ENCODE peak calls at places on chromosomes 6 and 20, in four cellular contexts. One of them, this sample, is unnamed.

GRCh38 chr20:62475027-62475818 is 572 bp downstream of the GATA5 start:
- DNase-seq in heart right ventricle: no peak
- DNase-seq in HFFc6: no peak
- DNase-seq in progenitor cell of endocrine pancreas: no peak
- DNase-seq in this sample: no peak

GRCh38 chr6:150573041-150573681 is 26.5 kb upstream of the PLEKHG1 start:
- DNase-seq in heart right ventricle: no peak
- DNase-seq in HFFc6: no peak
- DNase-seq in progenitor cell of endocrine pancreas: no peak
- DNase-seq in this sample: no peak

GRCh38 chr6:69105288-69105687 is 470.2 kb downstream of the ADGRB3 start:
- DNase-seq in heart right ventricle: no peak
- DNase-seq in HFFc6: no peak
- DNase-seq in progenitor cell of endocrine pancreas: no peak
- DNase-seq in this sample: no peak

GRCh38 chr6:24743265-24743943 is 24.4 kb upstream of the C6orf62 start:
- DNase-seq in heart right ventricle: no peak
- DNase-seq in HFFc6: peak
- DNase-seq in progenitor cell of endocrine pancreas: no peak
- DNase-seq in this sample: no peak

GRCh38 chr6:14401181-14401745 is 283.7 kb downstream of the CD83 start:
- DNase-seq in heart right ventricle: no peak
- DNase-seq in HFFc6: no peak
- DNase-seq in progenitor cell of endocrine pancreas: no peak
- DNase-seq in this sample: no peak

GRCh38 chr20:5078399-5078958 is 41.3 kb downstream of the PCNA start:
- DNase-seq in heart right ventricle: peak
- DNase-seq in HFFc6: no peak
- DNase-seq in progenitor cell of endocrine pancreas: no peak
- DNase-seq in this sample: peak

GRCh38 chr6:158213925-158214674 is 46.0 kb downstream of the GTF2H5 start:
- DNase-seq in heart right ventricle: peak
- DNase-seq in HFFc6: peak
- DNase-seq in progenitor cell of endocrine pancreas: peak
- DNase-seq in this sample: peak

GRCh38 chr6:90195094-90195793 is 101.4 kb downstream of the BACH2 start:
- DNase-seq in heart right ventricle: no peak
- DNase-seq in HFFc6: no peak
- DNase-seq in progenitor cell of endocrine pancreas: no peak
- DNase-seq in this sample: no peak

GRCh38 chr20:21006611-21007010 is 99.5 kb downstream of the LINC00237 start:
- DNase-seq in heart right ventricle: no peak
- DNase-seq in HFFc6: no peak
- DNase-seq in progenitor cell of endocrine pancreas: no peak
- DNase-seq in this sample: no peak

GRCh38 chr20:54633903-54634302 is 158.5 kb downstream of the DOK5 start:
- DNase-seq in heart right ventricle: no peak
- DNase-seq in HFFc6: no peak
- DNase-seq in progenitor cell of endocrine pancreas: no peak
- DNase-seq in this sample: no peak

GRCh38 chr6:87921034-87921433 is 126.6 kb upstream of the SPACA1 start:
- DNase-seq in heart right ventricle: no peak
- DNase-seq in HFFc6: no peak
- DNase-seq in progenitor cell of endocrine pancreas: no peak
- DNase-seq in this sample: no peak

GRCh38 chr6:84728602-84729001 is 35.8 kb downstream of the TBX18 start:
- DNase-seq in heart right ventricle: no peak
- DNase-seq in HFFc6: peak
- DNase-seq in progenitor cell of endocrine pancreas: no peak
- DNase-seq in this sample: no peak

GRCh38 chr6:108448481-108448880 is 112.2 kb upstream of the FOXO3 start:
- DNase-seq in heart right ventricle: no peak
- DNase-seq in HFFc6: no peak
- DNase-seq in progenitor cell of endocrine pancreas: no peak
- DNase-seq in this sample: no peak

GRCh38 chr6:137389150-137389664 is 105.0 kb downstream of the OLIG3 start:
- DNase-seq in heart right ventricle: no peak
- DNase-seq in HFFc6: no peak
- DNase-seq in progenitor cell of endocrine pancreas: no peak
- DNase-seq in this sample: no peak

GRCh38 chr6:30156262-30156599 is 4.8 kb downstream of the TRIM10 start:
- DNase-seq in heart right ventricle: no peak
- DNase-seq in HFFc6: no peak
- DNase-seq in progenitor cell of endocrine pancreas: no peak
- DNase-seq in this sample: no peak

GRCh38 chr20:62364911-62365736 is 2.0 kb downstream of the LAMA5 start:
- DNase-seq in heart right ventricle: peak
- DNase-seq in HFFc6: no peak
- DNase-seq in progenitor cell of endocrine pancreas: no peak
- DNase-seq in this sample: no peak

GRCh38 chr20:31485450-31486339 is 10.6 kb downstream of the REM1 start:
- DNase-seq in heart right ventricle: peak
- DNase-seq in HFFc6: no peak
- DNase-seq in progenitor cell of endocrine pancreas: no peak
- DNase-seq in this sample: peak

GRCh38 chr6:72031471-72031870 is 145.1 kb downstream of the RIMS1 start:
- DNase-seq in heart right ventricle: no peak
- DNase-seq in HFFc6: peak
- DNase-seq in progenitor cell of endocrine pancreas: no peak
- DNase-seq in this sample: no peak

GRCh38 chr20:8291200-8291599 is 159.1 kb downstream of the PLCB1 start:
- DNase-seq in heart right ventricle: no peak
- DNase-seq in HFFc6: no peak
- DNase-seq in progenitor cell of endocrine pancreas: no peak
- DNase-seq in this sample: no peak

DNA sequence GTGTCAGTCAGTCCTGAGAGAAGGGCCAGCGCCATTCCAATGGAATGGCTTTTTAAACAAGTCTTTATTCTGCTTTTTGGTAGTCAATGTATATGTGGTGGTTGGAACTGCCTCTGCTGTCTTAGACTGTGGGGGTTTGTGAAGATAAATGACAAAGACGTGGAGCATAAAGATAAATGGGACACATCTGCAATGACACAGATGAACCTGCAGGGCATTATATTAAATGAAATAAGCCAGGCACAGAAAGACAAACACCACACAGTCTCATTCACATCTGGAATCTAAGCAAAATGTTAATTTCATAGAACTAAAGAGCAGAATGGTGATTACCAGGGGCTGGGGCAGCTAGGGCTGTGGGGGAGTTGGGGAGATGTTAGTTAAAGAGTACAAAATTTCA is 912.8 kb upstream of the MAN1A1 start:
- DNase-seq in heart right ventricle: no peak
- DNase-seq in HFFc6: no peak
- DNase-seq in progenitor cell of endocrine pancreas: no peak
- DNase-seq in this sample: no peak
- TF ChIP-seq CTCF in heart right ventricle: no peak
- TF ChIP-seq CTCF in HFFc6: no peak
- TF ChIP-seq CTCF in progenitor cell of endocrine pancreas: no peak
- TF ChIP-seq CTCF in this sample: no peak

GRCh38 chr20:58997141-58997770 is 9.8 kb downstream of the CTSZ start:
- DNase-seq in heart right ventricle: no peak
- DNase-seq in HFFc6: no peak
- DNase-seq in progenitor cell of endocrine pancreas: no peak
- DNase-seq in this sample: no peak
- TF ChIP-seq CTCF in heart right ventricle: no peak
- TF ChIP-seq CTCF in HFFc6: no peak
- TF ChIP-seq CTCF in progenitor cell of endocrine pancreas: no peak
- TF ChIP-seq CTCF in this sample: no peak

GRCh38 chr6:28864321-28864923 is 59.4 kb downstream of the TRIM27 start:
- DNase-seq in heart right ventricle: no peak
- DNase-seq in HFFc6: no peak
- DNase-seq in progenitor cell of endocrine pancreas: no peak
- DNase-seq in this sample: no peak
- TF ChIP-seq CTCF in heart right ventricle: peak
- TF ChIP-seq CTCF in HFFc6: peak
- TF ChIP-seq CTCF in progenitor cell of endocrine pancreas: peak
- TF ChIP-seq CTCF in this sample: peak

GRCh38 chr6:11064836-11065235 is 20.7 kb upstream of the ELOVL2 start:
- DNase-seq in heart right ventricle: no peak
- DNase-seq in HFFc6: no peak
- DNase-seq in progenitor cell of endocrine pancreas: no peak
- DNase-seq in this sample: no peak
- TF ChIP-seq CTCF in heart right ventricle: no peak
- TF ChIP-seq CTCF in HFFc6: no peak
- TF ChIP-seq CTCF in progenitor cell of endocrine pancreas: no peak
- TF ChIP-seq CTCF in this sample: no peak

GRCh38 chr6:31836676-31837611 is 9.4 kb downstream of the HSPA1B start:
- DNase-seq in heart right ventricle: no peak
- DNase-seq in HFFc6: peak
- DNase-seq in progenitor cell of endocrine pancreas: no peak
- DNase-seq in this sample: no peak
- TF ChIP-seq CTCF in heart right ventricle: no peak
- TF ChIP-seq CTCF in HFFc6: peak
- TF ChIP-seq CTCF in progenitor cell of endocrine pancreas: no peak
- TF ChIP-seq CTCF in this sample: no peak

GRCh38 chr6:92779758-92780157 is 639.6 kb downstream of the EPHA7 start:
- DNase-seq in heart right ventricle: no peak
- DNase-seq in HFFc6: no peak
- DNase-seq in progenitor cell of endocrine pancreas: no peak
- DNase-seq in this sample: peak

GRCh38 chr6:92777146-92777740 is 642.1 kb downstream of the EPHA7 start:
- DNase-seq in heart right ventricle: no peak
- DNase-seq in HFFc6: no peak
- DNase-seq in progenitor cell of endocrine pancreas: no peak
- DNase-seq in this sample: no peak
- TF ChIP-seq CTCF in heart right ventricle: peak
- TF ChIP-seq CTCF in HFFc6: peak
- TF ChIP-seq CTCF in progenitor cell of endocrine pancreas: peak
- TF ChIP-seq CTCF in this sample: peak

GRCh38 chr6:121356575-121356974 is 22.3 kb upstream of the TBC1D32 start:
- DNase-seq in heart right ventricle: no peak
- DNase-seq in HFFc6: no peak
- DNase-seq in progenitor cell of endocrine pancreas: no peak
- DNase-seq in this sample: no peak
- TF ChIP-seq CTCF in heart right ventricle: no peak
- TF ChIP-seq CTCF in HFFc6: peak
- TF ChIP-seq CTCF in progenitor cell of endocrine pancreas: peak
- TF ChIP-seq CTCF in this sample: no peak

GRCh38 chr6:33297406-33297955 is 1.3 kb downstream of the RGL2 start:
- DNase-seq in heart right ventricle: no peak
- DNase-seq in HFFc6: no peak
- DNase-seq in progenitor cell of endocrine pancreas: no peak
- DNase-seq in this sample: no peak

GRCh38 chr6:33296797-33297405 is 1.8 kb downstream of the RGL2 start:
- DNase-seq in heart right ventricle: no peak
- DNase-seq in HFFc6: no peak
- DNase-seq in progenitor cell of endocrine pancreas: no peak
- DNase-seq in this sample: no peak

GRCh38 chr6:33298773-33299236 is at the start of gene RGL2:
- DNase-seq in heart right ventricle: peak
- DNase-seq in HFFc6: no peak
- DNase-seq in progenitor cell of endocrine pancreas: no peak
- DNase-seq in this sample: peak

GRCh38 chr6:33299237-33299944 is 649 bp upstream of the RGL2 start:
- DNase-seq in heart right ventricle: peak
- DNase-seq in HFFc6: peak
- DNase-seq in progenitor cell of endocrine pancreas: peak
- DNase-seq in this sample: peak

GRCh38 chr6:33297956-33298772 is 578 bp downstream of the RGL2 start:
- DNase-seq in heart right ventricle: peak
- DNase-seq in HFFc6: peak
- DNase-seq in progenitor cell of endocrine pancreas: no peak
- DNase-seq in this sample: peak
- TF ChIP-seq CTCF in heart right ventricle: no peak
- TF ChIP-seq CTCF in HFFc6: peak
- TF ChIP-seq CTCF in progenitor cell of endocrine pancreas: peak
- TF ChIP-seq CTCF in this sample: no peak

DNA sequence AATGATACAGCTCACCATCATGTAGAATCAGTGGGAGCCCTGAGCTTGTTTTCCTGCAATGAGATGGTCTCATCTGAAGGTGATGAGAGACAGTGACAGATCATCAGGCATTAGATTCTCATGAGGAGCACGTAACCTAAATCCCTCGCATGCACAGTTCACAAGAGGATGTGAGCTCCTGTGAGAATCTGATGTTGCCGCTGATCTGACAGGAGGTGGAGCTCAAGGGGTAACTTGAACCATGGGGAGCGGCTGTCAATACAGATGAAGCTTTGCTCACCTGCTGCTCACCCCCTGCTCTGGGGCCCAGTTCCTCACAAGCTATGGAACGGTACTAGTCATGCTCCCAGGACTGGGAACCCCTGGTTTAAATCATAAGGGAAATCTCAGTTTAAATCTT is 89.2 kb downstream of the THBS2 start:
- DNase-seq in heart right ventricle: no peak
- DNase-seq in HFFc6: no peak
- DNase-seq in progenitor cell of endocrine pancreas: no peak
- DNase-seq in this sample: no peak
- TF ChIP-seq CTCF in heart right ventricle: no peak
- TF ChIP-seq CTCF in HFFc6: no peak
- TF ChIP-seq CTCF in progenitor cell of endocrine pancreas: no peak
- TF ChIP-seq CTCF in this sample: no peak